ENCODE peak calls at places on chromosomes 11 and 22, in four cellular contexts. A is CD8-positive, alpha-beta T cell; K is gastrocnemius medialis; J is body of pancreas. M is an unnamed sample. For H3K4me1 and H3K27me3, the result is how much of the 10 kb centered on the place peaks cover.

GRCh38 chr11:117723625-117724024 is 73.4 kb downstream of the DSCAML1 start:
- DNase-seq in A (no peak), K (no peak), J (no peak), M (no peak)

GRCh38 chr11:95365346-95365745 is 134.3 kb upstream of the SESN3 start:
- DNase-seq in A (no peak), K (no peak), J (no peak), M (no peak)

GRCh38 chr22:29117799-29118477 is 45.1 kb downstream of the KREMEN1 start:
- DNase-seq in A (no peak), K (no peak), J (no peak), M (no peak)

GRCh38 chr11:121651267-121651625 is 198.5 kb upstream of the SORL1-AS1 start:
- DNase-seq in A (no peak), K (no peak), J (no peak), M (no peak)

GRCh38 chr11:13258855-13259254 is 18.7 kb upstream of the BMAL1 start:
- DNase-seq in A (no peak), K (no peak), J (no peak), M (no peak)

GRCh38 chr22:27344546-27344945 is 457.0 kb downstream of the MN1 start:
- DNase-seq in A (no peak), K (no peak), J (no peak), M (no peak)

GRCh38 chr22:30328466-30329049 is 1.8 kb upstream of the TBC1D10A start:
- DNase-seq in A (no peak), K (no peak), J (no peak), M (no peak)

GRCh38 chr11:63804259-63804658 is 9.0 kb upstream of the SPINDOC start:
- DNase-seq in A (no peak), K (no peak), J (peak), M (no peak)

GRCh38 chr22:37267661-37268413 is 14.5 kb upstream of the CYTH4 start:
- DNase-seq in A (no peak), K (no peak), J (no peak), M (no peak)

GRCh38 chr11:5643585-5643984 is 18.8 kb downstream of the TRIM34 start:
- DNase-seq in A (no peak), K (no peak), J (no peak), M (no peak)

GRCh38 chr11:122758974-122759373 is 79.3 kb upstream of the CRTAM start:
- DNase-seq in A (no peak), K (no peak), J (no peak), M (no peak)

GRCh38 chr11:75275581-75275980 is 35.0 kb downstream of the TPBGL start:
- DNase-seq in A (peak), K (peak), J (no peak), M (no peak)

GRCh38 chr11:95465887-95466286 is 234.9 kb upstream of the SESN3 start:
- DNase-seq in A (no peak), K (no peak), J (no peak), M (no peak)

GRCh38 chr11:68552542-68552941 is 92.0 kb downstream of the PPP6R3 start:
- DNase-seq in A (no peak), K (no peak), J (no peak), M (no peak)

GRCh38 chr11:132427611-132428010 is 1057.2 kb downstream of the NTM start:
- DNase-seq in A (no peak), K (no peak), J (no peak), M (no peak)

GRCh38 chr11:42043312-42043711 is 583.9 kb upstream of the LRRC4C start:
- DNase-seq in A (no peak), K (no peak), J (no peak), M (no peak)
- H3K4me1 ChIP-seq in A (under half), K (under half), J (under half), M (under half)

DNA sequence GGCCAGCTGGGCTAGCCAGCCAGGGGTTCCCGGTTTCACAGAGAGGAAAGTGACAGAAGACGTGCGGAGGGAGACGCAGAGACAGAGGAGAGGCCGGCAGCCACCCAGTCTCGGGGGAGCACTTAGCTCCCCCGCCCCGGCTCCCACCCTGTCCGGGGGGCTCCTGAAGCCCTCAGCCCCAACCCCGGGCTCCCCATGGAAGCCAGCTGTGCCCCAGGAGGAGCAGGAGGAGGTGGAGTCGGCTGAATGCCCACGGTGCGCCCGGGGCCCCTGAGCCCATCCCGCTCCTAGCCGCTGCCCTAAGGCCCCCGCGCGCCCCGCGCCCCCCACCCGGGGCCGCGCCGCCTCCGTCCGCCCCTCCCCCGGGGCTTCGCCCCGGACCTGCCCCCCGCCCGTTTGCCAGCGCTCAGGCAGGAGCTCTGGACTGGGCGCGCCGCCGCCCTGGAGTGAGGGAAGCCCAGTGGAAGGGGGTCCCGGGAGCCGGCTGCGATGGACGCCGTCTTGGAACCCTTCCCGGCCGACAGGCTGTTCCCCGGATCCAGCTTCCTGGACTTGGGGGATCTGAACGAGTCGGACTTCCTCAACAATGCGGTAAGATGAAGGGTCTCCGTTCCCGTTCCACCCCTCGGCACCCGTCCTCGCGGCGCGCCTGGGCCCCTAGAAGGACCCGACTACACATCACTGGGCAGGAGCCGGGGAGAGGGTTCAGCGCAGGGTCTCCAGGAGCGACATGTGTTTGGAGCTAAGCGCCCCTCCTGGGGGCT is at the start of gene CREB3L1:
- DNase-seq in A (no peak), K (no peak), J (no peak), M (no peak)
- H3K4me3 ChIP-seq in A (no peak), K (peak), J (peak), M (peak)

GRCh38 chr22:25478111-25478510 is 86.4 kb upstream of the GRK3 start:
- DNase-seq in A (no peak), K (no peak), J (no peak), M (no peak)

GRCh38 chr22:25478573-25478972 is 85.9 kb upstream of the GRK3 start:
- DNase-seq in A (no peak), K (no peak), J (no peak), M (no peak)

GRCh38 chr22:25472382-25472781 is 92.1 kb upstream of the GRK3 start:
- DNase-seq in A (no peak), K (no peak), J (no peak), M (no peak)

GRCh38 chr22:25477358-25477757 is 87.1 kb upstream of the GRK3 start:
- DNase-seq in A (no peak), K (no peak), J (no peak), M (no peak)

DNA sequence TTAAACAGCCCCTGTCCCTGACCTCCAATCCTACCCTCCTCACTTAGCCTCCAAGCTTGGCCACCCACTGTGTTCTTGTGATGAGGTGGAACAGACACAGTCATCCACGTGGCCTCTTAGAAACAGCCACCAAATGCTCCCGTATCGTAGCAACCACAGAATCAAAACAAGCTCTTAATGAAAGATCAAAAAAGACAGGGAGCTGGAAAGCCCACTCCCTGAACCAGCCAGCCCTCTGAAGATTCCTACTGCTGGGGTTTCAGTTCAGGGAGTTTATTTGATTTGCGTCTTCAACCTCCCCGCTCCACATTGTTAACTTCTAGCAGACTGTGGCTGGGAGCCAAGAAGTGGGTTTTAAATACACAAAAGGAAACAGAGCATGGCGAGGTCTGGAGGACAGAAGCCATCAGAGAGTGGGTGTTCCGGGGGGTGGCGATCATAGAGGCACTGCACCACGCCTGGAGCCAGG is 88.9 kb upstream of the GRK3 start:
- DNase-seq in A (no peak), K (no peak), J (no peak), M (peak)
- H3K27me3 ChIP-seq in A (under half), K (under half), J (under half), M (under half)

DNA sequence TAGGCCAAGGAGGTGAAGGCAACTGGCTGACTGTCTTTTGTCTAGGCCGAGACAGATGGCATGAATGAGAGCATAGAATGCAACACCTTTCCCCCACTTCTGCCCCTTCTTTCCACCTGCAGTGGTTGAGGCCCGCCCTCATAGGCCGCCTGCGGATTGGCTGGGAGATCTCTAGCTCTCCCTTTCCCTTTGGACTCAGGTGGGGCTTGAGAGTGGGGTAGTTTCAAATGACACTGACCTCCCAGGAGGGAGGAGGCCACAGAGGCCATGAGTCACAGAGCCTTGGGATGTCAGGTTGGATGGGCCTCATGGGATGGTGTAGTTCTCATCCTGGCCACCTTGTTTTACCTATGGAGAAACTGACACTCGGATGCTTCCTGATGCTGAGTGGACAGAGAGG is 9.1 kb downstream of the MICAL2 start:
- DNase-seq in A (no peak), K (no peak), J (no peak), M (no peak)
- H3K4me1 ChIP-seq in A (under half), K (under half), J (under half), M (under half)

GRCh38 chr11:47355283-47356128 is 3.0 kb upstream of the MYBPC3 start:
- DNase-seq in A (no peak), K (peak), J (peak), M (peak)
- H3K4me3 ChIP-seq in A (no peak), K (peak), J (no peak), M (peak)

M was measured in SJSA1.